ENCODE peak calls at places on chromosomes 3 and 15, in six cellular contexts. One of them, this sample, is unnamed.

GRCh38 chr3:135056084-135056730 is 261.1 kb downstream of the EPHB1 start:
- DNase-seq in left kidney: no peak
- DNase-seq in stimulated activated effector memory CD8-positive, alpha-beta T cell treated with anti-CD3 and anti-CD28 coated beads, Interleukin-12 subunit alpha, Interleukin-12 subunit beta, amount 100 ng/mL, for 72 hours: no peak
- DNase-seq in type B pancreatic cell: no peak
- DNase-seq in NCI-H510A treated with DMSO at 0.1 percent for 48 hours: peak
- DNase-seq in NCI-H1417: no peak
- DNase-seq in this sample: no peak

GRCh38 chr3:180085122-180085710 is 48.5 kb upstream of the PEX5L start:
- DNase-seq in left kidney: no peak
- DNase-seq in stimulated activated effector memory CD8-positive, alpha-beta T cell treated with anti-CD3 and anti-CD28 coated beads, Interleukin-12 subunit alpha, Interleukin-12 subunit beta, amount 100 ng/mL, for 72 hours: no peak
- DNase-seq in type B pancreatic cell: no peak
- DNase-seq in NCI-H510A treated with DMSO at 0.1 percent for 48 hours: peak
- DNase-seq in NCI-H1417: peak
- DNase-seq in this sample: no peak

GRCh38 chr15:25504307-25504706 is 65.5 kb upstream of the UBE3A start:
- DNase-seq in left kidney: no peak
- DNase-seq in stimulated activated effector memory CD8-positive, alpha-beta T cell treated with anti-CD3 and anti-CD28 coated beads, Interleukin-12 subunit alpha, Interleukin-12 subunit beta, amount 100 ng/mL, for 72 hours: no peak
- DNase-seq in type B pancreatic cell: no peak
- DNase-seq in NCI-H510A treated with DMSO at 0.1 percent for 48 hours: no peak
- DNase-seq in NCI-H1417: no peak
- DNase-seq in this sample: no peak

GRCh38 chr3:55721716-55722484 is 234.8 kb upstream of the WNT5A start:
- DNase-seq in left kidney: peak
- DNase-seq in stimulated activated effector memory CD8-positive, alpha-beta T cell treated with anti-CD3 and anti-CD28 coated beads, Interleukin-12 subunit alpha, Interleukin-12 subunit beta, amount 100 ng/mL, for 72 hours: no peak
- DNase-seq in type B pancreatic cell: no peak
- DNase-seq in NCI-H510A treated with DMSO at 0.1 percent for 48 hours: no peak
- DNase-seq in NCI-H1417: no peak
- DNase-seq in this sample: no peak

GRCh38 chr15:74781673-74782595 is at the start of gene CSK:
- DNase-seq in left kidney: peak
- DNase-seq in stimulated activated effector memory CD8-positive, alpha-beta T cell treated with anti-CD3 and anti-CD28 coated beads, Interleukin-12 subunit alpha, Interleukin-12 subunit beta, amount 100 ng/mL, for 72 hours: peak
- DNase-seq in type B pancreatic cell: peak
- DNase-seq in NCI-H510A treated with DMSO at 0.1 percent for 48 hours: peak
- DNase-seq in NCI-H1417: peak
- DNase-seq in this sample: peak

GRCh38 chr3:18369561-18370185 is 55.5 kb downstream of the SATB1 start:
- DNase-seq in left kidney: peak
- DNase-seq in stimulated activated effector memory CD8-positive, alpha-beta T cell treated with anti-CD3 and anti-CD28 coated beads, Interleukin-12 subunit alpha, Interleukin-12 subunit beta, amount 100 ng/mL, for 72 hours: no peak
- DNase-seq in type B pancreatic cell: no peak
- DNase-seq in NCI-H510A treated with DMSO at 0.1 percent for 48 hours: peak
- DNase-seq in NCI-H1417: peak
- DNase-seq in this sample: no peak

GRCh38 chr15:48842501-48842900 is 31.6 kb upstream of the CEP152 start:
- DNase-seq in left kidney: no peak
- DNase-seq in stimulated activated effector memory CD8-positive, alpha-beta T cell treated with anti-CD3 and anti-CD28 coated beads, Interleukin-12 subunit alpha, Interleukin-12 subunit beta, amount 100 ng/mL, for 72 hours: no peak
- DNase-seq in type B pancreatic cell: no peak
- DNase-seq in NCI-H510A treated with DMSO at 0.1 percent for 48 hours: peak
- DNase-seq in NCI-H1417: no peak
- DNase-seq in this sample: no peak

GRCh38 chr3:47762233-47762632 is 19.5 kb downstream of the SMARCC1 start:
- DNase-seq in left kidney: no peak
- DNase-seq in stimulated activated effector memory CD8-positive, alpha-beta T cell treated with anti-CD3 and anti-CD28 coated beads, Interleukin-12 subunit alpha, Interleukin-12 subunit beta, amount 100 ng/mL, for 72 hours: no peak
- DNase-seq in type B pancreatic cell: no peak
- DNase-seq in NCI-H510A treated with DMSO at 0.1 percent for 48 hours: no peak
- DNase-seq in NCI-H1417: no peak
- DNase-seq in this sample: no peak

GRCh38 chr3:44995142-44995770 is 19.2 kb downstream of the EXOSC7 start:
- DNase-seq in left kidney: peak
- DNase-seq in stimulated activated effector memory CD8-positive, alpha-beta T cell treated with anti-CD3 and anti-CD28 coated beads, Interleukin-12 subunit alpha, Interleukin-12 subunit beta, amount 100 ng/mL, for 72 hours: no peak
- DNase-seq in type B pancreatic cell: no peak
- DNase-seq in NCI-H510A treated with DMSO at 0.1 percent for 48 hours: no peak
- DNase-seq in NCI-H1417: peak
- DNase-seq in this sample: no peak

GRCh38 chr3:4474683-4475490 is 7.8 kb upstream of the SUMF1 start:
- DNase-seq in left kidney: peak
- DNase-seq in stimulated activated effector memory CD8-positive, alpha-beta T cell treated with anti-CD3 and anti-CD28 coated beads, Interleukin-12 subunit alpha, Interleukin-12 subunit beta, amount 100 ng/mL, for 72 hours: peak
- DNase-seq in type B pancreatic cell: no peak
- DNase-seq in NCI-H510A treated with DMSO at 0.1 percent for 48 hours: no peak
- DNase-seq in NCI-H1417: no peak
- DNase-seq in this sample: no peak

GRCh38 chr15:66703540-66703941 is 1.5 kb downstream of the SMAD6 start:
- DNase-seq in left kidney: peak
- DNase-seq in stimulated activated effector memory CD8-positive, alpha-beta T cell treated with anti-CD3 and anti-CD28 coated beads, Interleukin-12 subunit alpha, Interleukin-12 subunit beta, amount 100 ng/mL, for 72 hours: peak
- DNase-seq in type B pancreatic cell: no peak
- DNase-seq in NCI-H510A treated with DMSO at 0.1 percent for 48 hours: no peak
- DNase-seq in NCI-H1417: peak
- DNase-seq in this sample: no peak

GRCh38 chr3:60948488-60948887 is 302.8 kb downstream of the FHIT start:
- DNase-seq in left kidney: peak
- DNase-seq in stimulated activated effector memory CD8-positive, alpha-beta T cell treated with anti-CD3 and anti-CD28 coated beads, Interleukin-12 subunit alpha, Interleukin-12 subunit beta, amount 100 ng/mL, for 72 hours: no peak
- DNase-seq in type B pancreatic cell: no peak
- DNase-seq in NCI-H510A treated with DMSO at 0.1 percent for 48 hours: no peak
- DNase-seq in NCI-H1417: peak
- DNase-seq in this sample: no peak

GRCh38 chr15:100975043-100975442 is 55.9 kb downstream of the LRRK1 start:
- DNase-seq in left kidney: no peak
- DNase-seq in stimulated activated effector memory CD8-positive, alpha-beta T cell treated with anti-CD3 and anti-CD28 coated beads, Interleukin-12 subunit alpha, Interleukin-12 subunit beta, amount 100 ng/mL, for 72 hours: no peak
- DNase-seq in type B pancreatic cell: no peak
- DNase-seq in NCI-H510A treated with DMSO at 0.1 percent for 48 hours: no peak
- DNase-seq in NCI-H1417: no peak
- DNase-seq in this sample: no peak

GRCh38 chr15:59237119-59237853 is 30.6 kb downstream of the LDHAL6B start:
- DNase-seq in left kidney: no peak
- DNase-seq in stimulated activated effector memory CD8-positive, alpha-beta T cell treated with anti-CD3 and anti-CD28 coated beads, Interleukin-12 subunit alpha, Interleukin-12 subunit beta, amount 100 ng/mL, for 72 hours: no peak
- DNase-seq in type B pancreatic cell: no peak
- DNase-seq in NCI-H510A treated with DMSO at 0.1 percent for 48 hours: no peak
- DNase-seq in NCI-H1417: no peak
- DNase-seq in this sample: no peak

GRCh38 chr3:173912126-173912525 is 514.6 kb downstream of the NLGN1 start:
- DNase-seq in left kidney: no peak
- DNase-seq in stimulated activated effector memory CD8-positive, alpha-beta T cell treated with anti-CD3 and anti-CD28 coated beads, Interleukin-12 subunit alpha, Interleukin-12 subunit beta, amount 100 ng/mL, for 72 hours: no peak
- DNase-seq in type B pancreatic cell: no peak
- DNase-seq in NCI-H510A treated with DMSO at 0.1 percent for 48 hours: no peak
- DNase-seq in NCI-H1417: no peak
- DNase-seq in this sample: no peak

GRCh38 chr15:49621327-49622210 is 721 bp downstream of the DTWD1 start:
- DNase-seq in left kidney: peak
- DNase-seq in stimulated activated effector memory CD8-positive, alpha-beta T cell treated with anti-CD3 and anti-CD28 coated beads, Interleukin-12 subunit alpha, Interleukin-12 subunit beta, amount 100 ng/mL, for 72 hours: no peak
- DNase-seq in type B pancreatic cell: no peak
- DNase-seq in NCI-H510A treated with DMSO at 0.1 percent for 48 hours: peak
- DNase-seq in NCI-H1417: peak
- DNase-seq in this sample: no peak

GRCh38 chr15:36415643-36416042 is 163.8 kb upstream of the CDIN1 start:
- DNase-seq in left kidney: no peak
- DNase-seq in stimulated activated effector memory CD8-positive, alpha-beta T cell treated with anti-CD3 and anti-CD28 coated beads, Interleukin-12 subunit alpha, Interleukin-12 subunit beta, amount 100 ng/mL, for 72 hours: no peak
- DNase-seq in type B pancreatic cell: no peak
- DNase-seq in NCI-H510A treated with DMSO at 0.1 percent for 48 hours: no peak
- DNase-seq in NCI-H1417: no peak
- DNase-seq in this sample: no peak

GRCh38 chr3:155382396-155383042 is 89.0 kb upstream of the STRIT1 start:
- DNase-seq in left kidney: peak
- DNase-seq in stimulated activated effector memory CD8-positive, alpha-beta T cell treated with anti-CD3 and anti-CD28 coated beads, Interleukin-12 subunit alpha, Interleukin-12 subunit beta, amount 100 ng/mL, for 72 hours: no peak
- DNase-seq in type B pancreatic cell: peak
- DNase-seq in NCI-H510A treated with DMSO at 0.1 percent for 48 hours: peak
- DNase-seq in NCI-H1417: peak
- DNase-seq in this sample: peak

GRCh38 chr3:123489400-123490004 is 40.6 kb upstream of the ADCY5 start:
- DNase-seq in left kidney: peak
- DNase-seq in stimulated activated effector memory CD8-positive, alpha-beta T cell treated with anti-CD3 and anti-CD28 coated beads, Interleukin-12 subunit alpha, Interleukin-12 subunit beta, amount 100 ng/mL, for 72 hours: peak
- DNase-seq in type B pancreatic cell: peak
- DNase-seq in NCI-H510A treated with DMSO at 0.1 percent for 48 hours: peak
- DNase-seq in NCI-H1417: peak
- DNase-seq in this sample: peak

GRCh38 chr3:126285369-126285768 is 71.8 kb downstream of the KLF15 start:
- DNase-seq in left kidney: no peak
- DNase-seq in stimulated activated effector memory CD8-positive, alpha-beta T cell treated with anti-CD3 and anti-CD28 coated beads, Interleukin-12 subunit alpha, Interleukin-12 subunit beta, amount 100 ng/mL, for 72 hours: peak
- DNase-seq in type B pancreatic cell: no peak
- DNase-seq in NCI-H510A treated with DMSO at 0.1 percent for 48 hours: no peak
- DNase-seq in NCI-H1417: no peak
- DNase-seq in this sample: no peak

GRCh38 chr3:154926721-154927120 is 153.4 kb upstream of the MME start:
- DNase-seq in left kidney: no peak
- DNase-seq in stimulated activated effector memory CD8-positive, alpha-beta T cell treated with anti-CD3 and anti-CD28 coated beads, Interleukin-12 subunit alpha, Interleukin-12 subunit beta, amount 100 ng/mL, for 72 hours: no peak
- DNase-seq in type B pancreatic cell: no peak
- DNase-seq in NCI-H510A treated with DMSO at 0.1 percent for 48 hours: no peak
- DNase-seq in NCI-H1417: no peak
- DNase-seq in this sample: no peak

GRCh38 chr3:176347424-176348146 is 849.7 kb downstream of the TBL1XR1 start:
- DNase-seq in left kidney: no peak
- DNase-seq in stimulated activated effector memory CD8-positive, alpha-beta T cell treated with anti-CD3 and anti-CD28 coated beads, Interleukin-12 subunit alpha, Interleukin-12 subunit beta, amount 100 ng/mL, for 72 hours: no peak
- DNase-seq in type B pancreatic cell: no peak
- DNase-seq in NCI-H510A treated with DMSO at 0.1 percent for 48 hours: no peak
- DNase-seq in NCI-H1417: no peak
- DNase-seq in this sample: no peak

GRCh38 chr3:17820704-17821103 is 78.3 kb upstream of the TBC1D5 start:
- DNase-seq in left kidney: no peak
- DNase-seq in stimulated activated effector memory CD8-positive, alpha-beta T cell treated with anti-CD3 and anti-CD28 coated beads, Interleukin-12 subunit alpha, Interleukin-12 subunit beta, amount 100 ng/mL, for 72 hours: no peak
- DNase-seq in type B pancreatic cell: no peak
- DNase-seq in NCI-H510A treated with DMSO at 0.1 percent for 48 hours: no peak
- DNase-seq in NCI-H1417: no peak
- DNase-seq in this sample: no peak

GRCh38 chr3:32778389-32778788 is 39.4 kb upstream of the TRIM71 start:
- DNase-seq in left kidney: no peak
- DNase-seq in stimulated activated effector memory CD8-positive, alpha-beta T cell treated with anti-CD3 and anti-CD28 coated beads, Interleukin-12 subunit alpha, Interleukin-12 subunit beta, amount 100 ng/mL, for 72 hours: no peak
- DNase-seq in type B pancreatic cell: no peak
- DNase-seq in NCI-H510A treated with DMSO at 0.1 percent for 48 hours: no peak
- DNase-seq in NCI-H1417: no peak
- DNase-seq in this sample: no peak

GRCh38 chr3:49912787-49913375 is 9.2 kb upstream of the MST1R start:
- DNase-seq in left kidney: no peak
- DNase-seq in stimulated activated effector memory CD8-positive, alpha-beta T cell treated with anti-CD3 and anti-CD28 coated beads, Interleukin-12 subunit alpha, Interleukin-12 subunit beta, amount 100 ng/mL, for 72 hours: no peak
- DNase-seq in type B pancreatic cell: no peak
- DNase-seq in NCI-H510A treated with DMSO at 0.1 percent for 48 hours: peak
- DNase-seq in NCI-H1417: no peak
- DNase-seq in this sample: no peak

GRCh38 chr3:12180218-12180617 is 21.5 kb upstream of the TIMP4 start:
- DNase-seq in left kidney: no peak
- DNase-seq in stimulated activated effector memory CD8-positive, alpha-beta T cell treated with anti-CD3 and anti-CD28 coated beads, Interleukin-12 subunit alpha, Interleukin-12 subunit beta, amount 100 ng/mL, for 72 hours: no peak
- DNase-seq in type B pancreatic cell: no peak
- DNase-seq in NCI-H510A treated with DMSO at 0.1 percent for 48 hours: no peak
- DNase-seq in NCI-H1417: no peak
- DNase-seq in this sample: no peak

GRCh38 chr15:45921376-45921775 is 286.5 kb downstream of the SQOR start:
- DNase-seq in left kidney: no peak
- DNase-seq in stimulated activated effector memory CD8-positive, alpha-beta T cell treated with anti-CD3 and anti-CD28 coated beads, Interleukin-12 subunit alpha, Interleukin-12 subunit beta, amount 100 ng/mL, for 72 hours: no peak
- DNase-seq in type B pancreatic cell: no peak
- DNase-seq in NCI-H510A treated with DMSO at 0.1 percent for 48 hours: no peak
- DNase-seq in NCI-H1417: no peak
- DNase-seq in this sample: no peak

GRCh38 chr15:39803016-39803415 is 20.4 kb upstream of the FSIP1 start:
- DNase-seq in left kidney: no peak
- DNase-seq in stimulated activated effector memory CD8-positive, alpha-beta T cell treated with anti-CD3 and anti-CD28 coated beads, Interleukin-12 subunit alpha, Interleukin-12 subunit beta, amount 100 ng/mL, for 72 hours: no peak
- DNase-seq in type B pancreatic cell: no peak
- DNase-seq in NCI-H510A treated with DMSO at 0.1 percent for 48 hours: no peak
- DNase-seq in NCI-H1417: no peak
- DNase-seq in this sample: no peak

GRCh38 chr3:142909282-142909681 is 20.4 kb upstream of the PCOLCE2 start:
- DNase-seq in left kidney: no peak
- DNase-seq in stimulated activated effector memory CD8-positive, alpha-beta T cell treated with anti-CD3 and anti-CD28 coated beads, Interleukin-12 subunit alpha, Interleukin-12 subunit beta, amount 100 ng/mL, for 72 hours: peak
- DNase-seq in type B pancreatic cell: no peak
- DNase-seq in NCI-H510A treated with DMSO at 0.1 percent for 48 hours: no peak
- DNase-seq in NCI-H1417: no peak
- DNase-seq in this sample: no peak

GRCh38 chr15:58065445-58066041 is at the start of gene ALDH1A2:
- DNase-seq in left kidney: peak
- DNase-seq in stimulated activated effector memory CD8-positive, alpha-beta T cell treated with anti-CD3 and anti-CD28 coated beads, Interleukin-12 subunit alpha, Interleukin-12 subunit beta, amount 100 ng/mL, for 72 hours: no peak
- DNase-seq in type B pancreatic cell: peak
- DNase-seq in NCI-H510A treated with DMSO at 0.1 percent for 48 hours: peak
- DNase-seq in NCI-H1417: no peak
- DNase-seq in this sample: peak

GRCh38 chr3:171614318-171614967 is 154.2 kb upstream of the TNIK start:
- DNase-seq in left kidney: peak
- DNase-seq in stimulated activated effector memory CD8-positive, alpha-beta T cell treated with anti-CD3 and anti-CD28 coated beads, Interleukin-12 subunit alpha, Interleukin-12 subunit beta, amount 100 ng/mL, for 72 hours: no peak
- DNase-seq in type B pancreatic cell: no peak
- DNase-seq in NCI-H510A treated with DMSO at 0.1 percent for 48 hours: no peak
- DNase-seq in NCI-H1417: no peak
- DNase-seq in this sample: no peak

GRCh38 chr3:143134446-143134845 is 14.9 kb downstream of the CHST2 start:
- DNase-seq in left kidney: no peak
- DNase-seq in stimulated activated effector memory CD8-positive, alpha-beta T cell treated with anti-CD3 and anti-CD28 coated beads, Interleukin-12 subunit alpha, Interleukin-12 subunit beta, amount 100 ng/mL, for 72 hours: no peak
- DNase-seq in type B pancreatic cell: no peak
- DNase-seq in NCI-H510A treated with DMSO at 0.1 percent for 48 hours: peak
- DNase-seq in NCI-H1417: peak
- DNase-seq in this sample: no peak

GRCh38 chr3:72012376-72012775 is 227.4 kb upstream of the PROK2 start:
- DNase-seq in left kidney: no peak
- DNase-seq in stimulated activated effector memory CD8-positive, alpha-beta T cell treated with anti-CD3 and anti-CD28 coated beads, Interleukin-12 subunit alpha, Interleukin-12 subunit beta, amount 100 ng/mL, for 72 hours: no peak
- DNase-seq in type B pancreatic cell: no peak
- DNase-seq in NCI-H510A treated with DMSO at 0.1 percent for 48 hours: no peak
- DNase-seq in NCI-H1417: no peak
- DNase-seq in this sample: no peak